ENCODE peak calls at places on chromosomes 7 and 10, in six cellular contexts. X, N, Q, D, U and S are unnamed samples.

GRCh38 chr10:88730864-88731263 is 24.8 kb downstream of the LIPK start:
- DNase-seq in X (no peak), N (no peak), Q (no peak), D (no peak), U (no peak), S (no peak)

GRCh38 chr10:77788496-77789010 is 138.0 kb downstream of the DLG5 start:
- DNase-seq in X (no peak), N (no peak), Q (no peak), D (no peak), U (peak; percentile 52), S (no peak)

GRCh38 chr7:108660465-108660864 is 90.8 kb downstream of the DNAJB9 start:
- DNase-seq in X (no peak), N (peak; percentile 49), Q (no peak), D (no peak), U (no peak), S (no peak)

GRCh38 chr10:123800299-123800698 is 91.3 kb downstream of the CPXM2 start:
- DNase-seq in X (no peak), N (peak; percentile 53), Q (no peak), D (no peak), U (no peak), S (no peak)

GRCh38 chr10:97907830-97908229 is 58.2 kb downstream of the GOLGA7B start:
- DNase-seq in X (no peak), N (no peak), Q (no peak), D (no peak), U (no peak), S (no peak)

GRCh38 chr10:58266003-58266825 is 1.5 kb downstream of the IPMK start:
- DNase-seq in X (no peak), N (peak; percentile 18), Q (no peak), D (no peak), U (no peak), S (no peak)

GRCh38 chr7:146185844-146186243 is 69.2 kb downstream of the CNTNAP2 start:
- DNase-seq in X (no peak), N (no peak), Q (no peak), D (no peak), U (no peak), S (no peak)

GRCh38 chr7:124130-124949 is 68.0 kb upstream of the FAM20C start:
- DNase-seq in X (no peak), N (peak; percentile 59), Q (no peak), D (no peak), U (peak; percentile 55), S (no peak)

GRCh38 chr10:48199580-48200377 is 74.7 kb downstream of the FRMPD2 start:
- DNase-seq in X (no peak), N (no peak), Q (no peak), D (no peak), U (no peak), S (no peak)

GRCh38 chr7:118195837-118196474 is 12.0 kb downstream of the LSM8 start:
- DNase-seq in X (peak; percentile 59), N (peak; percentile 59), Q (no peak), D (peak; percentile 60), U (no peak), S (no peak)

GRCh38 chr10:33653584-33654367 is 319.3 kb upstream of the NRP1 start:
- DNase-seq in X (no peak), N (no peak), Q (no peak), D (no peak), U (no peak), S (no peak)

GRCh38 chr7:96657347-96658010 is 52.2 kb downstream of the SEM1 start:
- DNase-seq in X (no peak), N (no peak), Q (no peak), D (no peak), U (no peak), S (no peak)
- TF ChIP-seq POLR2AphosphoS5 in X (no peak), N (no peak), Q (no peak), D (no peak), U (no peak), S (no peak)

GRCh38 chr10:15279236-15279635 is 91.9 kb downstream of the FAM171A1 start:
- DNase-seq in X (no peak), N (no peak), Q (no peak), D (no peak), U (no peak), S (no peak)

GRCh38 chr10:15280462-15280861 is 90.6 kb downstream of the FAM171A1 start:
- DNase-seq in X (no peak), N (no peak), Q (no peak), D (no peak), U (no peak), S (no peak)

GRCh38 chr10:15280974-15281373 is 90.1 kb downstream of the FAM171A1 start:
- DNase-seq in X (no peak), N (no peak), Q (no peak), D (no peak), U (no peak), S (no peak)

DNA sequence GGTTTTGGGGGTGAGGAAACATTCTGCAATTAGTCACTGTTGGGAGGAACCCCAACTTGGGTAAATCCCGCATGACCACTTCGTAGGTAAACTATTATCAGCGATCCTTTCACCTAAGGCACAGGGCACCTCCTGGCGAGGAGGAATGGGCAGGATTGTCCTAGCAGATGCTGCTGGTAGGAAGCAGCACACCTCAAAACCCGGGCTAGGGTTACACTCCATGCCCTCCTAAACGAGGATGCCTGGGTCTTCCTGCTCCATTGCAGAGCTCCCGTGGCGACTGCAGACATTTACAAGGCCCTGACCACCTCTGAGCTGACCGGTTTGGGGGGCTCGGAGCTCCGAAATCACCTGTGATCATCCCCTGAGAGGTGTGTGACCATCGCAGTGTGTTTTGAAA is 92.3 kb downstream of the FAM171A1 start:
- DNase-seq in X (no peak), N (no peak), Q (no peak), D (no peak), U (no peak), S (no peak)
- H3K27me3 ChIP-seq in X (no peaks in the 10 kb centered on the region), N (peaks cover 16% of the 10 kb centered on the region), Q (no peaks in the 10 kb centered on the region), D (no peaks in the 10 kb centered on the region), U (no peaks in the 10 kb centered on the region), S (no peaks in the 10 kb centered on the region)

GRCh38 chr10:79096514-79096913 is 27.7 kb downstream of the ZMIZ1 start:
- DNase-seq in X (no peak), N (no peak), Q (no peak), D (no peak), U (no peak), S (no peak)

GRCh38 chr10:79095316-79095715 is 26.6 kb downstream of the ZMIZ1 start:
- DNase-seq in X (no peak), N (no peak), Q (no peak), D (peak; percentile 45), U (no peak), S (no peak)

GRCh38 chr10:79098061-79098460 is 29.3 kb downstream of the ZMIZ1 start:
- DNase-seq in X (no peak), N (no peak), Q (no peak), D (no peak), U (no peak), S (no peak)

GRCh38 chr10:79098596-79099015 is 29.8 kb downstream of the ZMIZ1 start:
- DNase-seq in X (no peak), N (no peak), Q (no peak), D (no peak), U (no peak), S (no peak)

GRCh38 chr10:79097021-79097695 is 28.4 kb downstream of the ZMIZ1 start:
- DNase-seq in X (no peak), N (no peak), Q (no peak), D (no peak), U (no peak), S (no peak)
- TF ChIP-seq POLR2AphosphoS5 in X (no peak), N (no peak), Q (no peak), D (no peak), U (no peak), S (no peak)

DNA sequence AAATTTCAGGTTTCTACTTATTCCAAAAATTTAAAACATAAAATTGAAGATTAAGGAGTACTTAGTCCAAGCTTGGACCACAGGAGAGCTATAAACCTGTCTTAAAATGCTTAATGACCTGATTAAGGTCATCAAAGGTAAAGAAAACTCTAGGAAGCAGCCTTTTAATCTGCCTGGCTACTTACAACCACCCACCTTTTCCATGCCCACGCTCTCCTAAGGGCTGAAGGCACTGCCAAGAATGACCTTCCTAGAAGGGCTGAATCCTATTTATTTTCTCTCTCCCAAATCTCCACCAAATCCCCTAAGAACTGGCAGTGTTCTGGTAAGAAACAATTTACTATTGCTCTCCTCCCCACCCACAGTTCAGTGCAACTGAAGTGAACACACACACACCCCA is 6.8 kb downstream of the MPP7 start:
- DNase-seq in X (no peak), N (no peak), Q (no peak), D (no peak), U (no peak), S (no peak)
- H3K27me3 ChIP-seq in X (no peaks in the 10 kb centered on the region), N (peaks cover 13% of the 10 kb centered on the region), Q (no peaks in the 10 kb centered on the region), D (no peaks in the 10 kb centered on the region), U (no peaks in the 10 kb centered on the region), S (no peaks in the 10 kb centered on the region)

GRCh38 chr10:52297727-52298126 is 16.4 kb upstream of the DKK1 start:
- DNase-seq in X (no peak), N (no peak), Q (no peak), D (no peak), U (no peak), S (no peak)

GRCh38 chr10:52300599-52301277 is 13.3 kb upstream of the DKK1 start:
- DNase-seq in X (no peak), N (no peak), Q (no peak), D (no peak), U (no peak), S (no peak)
- TF ChIP-seq POLR2AphosphoS5 in X (no peak), N (no peak), Q (no peak), D (no peak), U (no peak), S (no peak)

DNA sequence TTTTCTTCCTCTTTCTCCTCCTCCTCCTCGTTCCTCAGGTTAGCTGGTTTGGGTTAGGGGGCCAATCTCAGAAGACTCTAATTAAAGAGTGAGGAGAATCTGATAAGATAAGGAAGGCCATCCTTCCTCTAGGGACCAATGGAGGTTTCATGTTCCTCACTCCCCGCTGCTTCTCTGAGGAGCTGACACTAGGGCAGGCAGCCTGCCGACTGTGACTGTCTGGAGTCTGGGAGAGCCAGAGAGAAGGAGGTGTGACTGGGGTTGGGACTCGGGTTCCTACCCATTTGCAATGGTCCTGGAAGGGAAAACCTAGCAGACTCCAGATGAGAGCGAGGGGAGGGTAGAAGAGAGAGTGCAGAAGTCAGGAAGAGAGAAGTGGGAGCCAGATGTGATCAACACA is 15.3 kb downstream of the PAX2 start:
- DNase-seq in X (no peak), N (no peak), Q (no peak), D (no peak), U (no peak), S (no peak)
- H3K27me3 ChIP-seq in X (peaks cover 45% of the 10 kb centered on the region), N (peaks cover 36% of the 10 kb centered on the region), Q (no peaks in the 10 kb centered on the region), D (peaks cover 15% of the 10 kb centered on the region), U (no peaks in the 10 kb centered on the region), S (peaks cover 84% of the 10 kb centered on the region)